ENCODE peak calls at places on chromosome 1, in nine cellular contexts. X is T follicular helper cell; B is Daoy; K is NCI-H1105 treated with DMSO at 0.1 percent for 48 hours; I is activated CD8-positive, alpha-beta memory T cell treated with anti-CD3 and anti-CD28 coated beads for 1 hour; Q is omental fat pad; L is activated CD8-positive, alpha-beta T cell treated with anti-CD3 and anti-CD28 coated beads for 36 hours; F is dermis microvascular lymphatic vessel endothelial cell; W is WTC11. T is an unnamed sample.

GRCh38 chr1:167000546-167000945 is 11.5 kb downstream of the MAEL start:
- DNase-seq in X (no peak), B (no peak), K (no peak), I (no peak), Q (no peak), L (no peak), F (no peak), W (no peak), T (no peak)

GRCh38 chr1:101105877-101106276 is 80.3 kb upstream of the DPH5 start:
- DNase-seq in X (no peak), B (no peak), K (no peak), I (no peak), Q (no peak), L (no peak), F (no peak), W (no peak), T (no peak)

GRCh38 chr1:178134061-178134460 is 40.2 kb downstream of the RASAL2 start:
- DNase-seq in X (no peak), B (peak), K (no peak), I (no peak), Q (no peak), L (no peak), F (no peak), W (no peak), T (peak)

GRCh38 chr1:179814513-179814838 is 63.1 kb downstream of the TOR1AIP2 start:
- DNase-seq in X (no peak), B (no peak), K (peak), I (no peak), Q (no peak), L (no peak), F (no peak), W (no peak), T (no peak)

GRCh38 chr1:66342707-66343106 is 191.2 kb upstream of the SGIP1 start:
- DNase-seq in X (no peak), B (no peak), K (no peak), I (no peak), Q (no peak), L (peak), F (no peak), W (no peak), T (no peak)

GRCh38 chr1:41924911-41925310 is 6.2 kb upstream of the HIVEP3 start:
- DNase-seq in X (no peak), B (no peak), K (no peak), I (no peak), Q (no peak), L (no peak), F (no peak), W (no peak), T (no peak)

GRCh38 chr1:224639426-224639975 is 23.4 kb downstream of the CNIH3 start:
- DNase-seq in X (no peak), B (no peak), K (no peak), I (no peak), Q (no peak), L (no peak), F (no peak), W (no peak), T (peak)

GRCh38 chr1:6180578-6181311 is 624 bp upstream of the CHD5 start:
- DNase-seq in X (no peak), B (no peak), K (peak), I (no peak), Q (no peak), L (peak), F (no peak), W (peak), T (no peak)

GRCh38 chr1:17661546-17662157 is 93.5 kb upstream of the ACTL8 start:
- DNase-seq in X (peak), B (peak), K (peak), I (peak), Q (peak), L (peak), F (peak), W (peak), T (peak)

GRCh38 chr1:36771678-36772284 is 262.5 kb downstream of the GRIK3 start:
- DNase-seq in X (no peak), B (no peak), K (peak), I (no peak), Q (no peak), L (no peak), F (no peak), W (peak), T (no peak)

GRCh38 chr1:244322791-244323521 is 128.8 kb downstream of the ADSS2 start:
- DNase-seq in X (no peak), B (peak), K (no peak), I (no peak), Q (no peak), L (peak), F (peak), W (no peak), T (peak)

GRCh38 chr1:160455153-160455517 is 54.8 kb downstream of the VANGL2 start:
- DNase-seq in X (no peak), B (no peak), K (no peak), I (no peak), Q (no peak), L (no peak), F (no peak), W (no peak), T (no peak)

T was measured in endothelial cell of umbilical vein.